ENCODE peak calls at places on chromosome X, in five cellular contexts. C is putamen; S is neuronal stem cell; O is activated CD8-positive, alpha-beta T cell treated with anti-CD3 and anti-CD28 coated beads, Interleukin-2, amount 10 ng/mL, durations not matched to agents 7 days and 5 days; L is CD8-positive, alpha-beta memory T cell. Z is an unnamed sample.

GRCh38 chrX:108173874-108174273 is 82.3 kb downstream of the ATG4A start:
- DNase-seq in C (no peak), S (no peak), O (no peak), L (no peak), Z (no peak)

GRCh38 chrX:22577181-22577580 is 304.5 kb downstream of the CBLL2 start:
- DNase-seq in C (no peak), S (no peak), O (no peak), L (no peak), Z (no peak)

GRCh38 chrX:25034889-25035288 is 19.1 kb upstream of the ARX start:
- DNase-seq in C (no peak), S (no peak), O (no peak), L (no peak), Z (peak; percentile 64)

GRCh38 chrX:151073767-151074166 is 90.6 kb downstream of the HMGB3 start:
- DNase-seq in C (no peak), S (no peak), O (no peak), L (no peak), Z (no peak)

GRCh38 chrX:130726661-130727060 is 176.3 kb downstream of the ENOX2 start:
- DNase-seq in C (no peak), S (no peak), O (no peak), L (no peak), Z (no peak)

GRCh38 chrX:136616987-136617685 is 30.8 kb upstream of the CD40LG start:
- DNase-seq in C (no peak), S (no peak), O (peak; percentile 43), L (no peak), Z (no peak)

GRCh38 chrX:123835661-123836371 is 24.0 kb upstream of the XIAP start:
- DNase-seq in C (no peak), S (no peak), O (no peak), L (no peak), Z (no peak)

GRCh38 chrX:14351889-14352288 is 177.4 kb upstream of the GLRA2 start:
- DNase-seq in C (no peak), S (peak; percentile 17), O (no peak), L (no peak), Z (no peak)

GRCh38 chrX:150536455-150537116 is 31.8 kb upstream of the MTM1 start:
- DNase-seq in C (no peak), S (no peak), O (no peak), L (no peak), Z (peak; percentile 5)

GRCh38 chrX:15143050-15143824 is 126.6 kb downstream of the ASB9 start:
- DNase-seq in C (peak; percentile 9), S (peak; percentile 14), O (peak; percentile 68), L (peak; percentile 52), Z (peak; percentile 57)

GRCh38 chrX:10904220-10904619 is 206.9 kb upstream of the HCCS start:
- DNase-seq in C (no peak), S (no peak), O (no peak), L (no peak), Z (no peak)